ENCODE peak calls at places on chromosomes 6 and 20, in five cellular contexts. One of them, this sample, is unnamed.
A peak's percentile ranks its signal among the peaks of the same experiment; 100 is the strongest.

GRCh38 chr6:149897015-149897697 is 757 bp downstream of the RAET1E start:
- DNase-seq in upper lobe of left lung: no peak
- DNase-seq in suprapubic skin: peak; percentile 93
- DNase-seq in H1: no peak
- DNase-seq in sigmoid colon: peak; percentile 96
- DNase-seq in this sample: peak; percentile 78

GRCh38 chr20:40777653-40778052 is 88.6 kb upstream of the MAFB start:
- DNase-seq in H1: no peak
- DNase-seq in upper lobe of left lung: no peak
- DNase-seq in suprapubic skin: no peak
- DNase-seq in sigmoid colon: no peak
- DNase-seq in this sample: no peak

GRCh38 chr20:5844063-5844681 is 94.0 kb downstream of the SHLD1 start:
- DNase-seq in sigmoid colon: no peak
- DNase-seq in upper lobe of left lung: no peak
- DNase-seq in H1: no peak
- DNase-seq in suprapubic skin: no peak
- DNase-seq in this sample: no peak

GRCh38 chr6:149834513-149835481 is 29.4 kb downstream of the LRP11 start:
- DNase-seq in upper lobe of left lung: no peak
- DNase-seq in H1: peak; percentile 91
- DNase-seq in sigmoid colon: no peak
- DNase-seq in suprapubic skin: no peak
- DNase-seq in this sample: peak; percentile 61

GRCh38 chr20:16541226-16541625 is 32.0 kb downstream of the KIF16B start:
- DNase-seq in suprapubic skin: no peak
- DNase-seq in H1: no peak
- DNase-seq in upper lobe of left lung: no peak
- DNase-seq in sigmoid colon: no peak
- DNase-seq in this sample: no peak

GRCh38 chr20:47115694-47116093 is 221.1 kb downstream of the EYA2 start:
- DNase-seq in sigmoid colon: no peak
- DNase-seq in suprapubic skin: no peak
- DNase-seq in H1: no peak
- DNase-seq in upper lobe of left lung: no peak
- DNase-seq in this sample: no peak

GRCh38 chr6:97437087-97437486 is 154.1 kb upstream of the MMS22L start:
- DNase-seq in sigmoid colon: no peak
- DNase-seq in upper lobe of left lung: no peak
- DNase-seq in H1: no peak
- DNase-seq in suprapubic skin: no peak
- DNase-seq in this sample: no peak

GRCh38 chr6:53159558-53159957 is 10.9 kb upstream of the GCM1 start:
- DNase-seq in sigmoid colon: no peak
- DNase-seq in upper lobe of left lung: no peak
- DNase-seq in H1: no peak
- DNase-seq in suprapubic skin: no peak
- DNase-seq in this sample: no peak

GRCh38 chr6:111771629-111772028 is 101.6 kb downstream of the FYN start:
- DNase-seq in H1: no peak
- DNase-seq in sigmoid colon: no peak
- DNase-seq in upper lobe of left lung: no peak
- DNase-seq in suprapubic skin: no peak
- DNase-seq in this sample: no peak

GRCh38 chr20:43681991-43682410 is 15.1 kb downstream of the MYBL2 start:
- DNase-seq in upper lobe of left lung: no peak
- DNase-seq in H1: no peak
- DNase-seq in suprapubic skin: no peak
- DNase-seq in sigmoid colon: no peak
- DNase-seq in this sample: no peak
- TF ChIP-seq EP300 in upper lobe of left lung: no peak
- TF ChIP-seq EP300 in H1: no peak
- TF ChIP-seq EP300 in suprapubic skin: no peak
- TF ChIP-seq EP300 in sigmoid colon: no peak
- TF ChIP-seq EP300 in this sample: no peak

DNA sequence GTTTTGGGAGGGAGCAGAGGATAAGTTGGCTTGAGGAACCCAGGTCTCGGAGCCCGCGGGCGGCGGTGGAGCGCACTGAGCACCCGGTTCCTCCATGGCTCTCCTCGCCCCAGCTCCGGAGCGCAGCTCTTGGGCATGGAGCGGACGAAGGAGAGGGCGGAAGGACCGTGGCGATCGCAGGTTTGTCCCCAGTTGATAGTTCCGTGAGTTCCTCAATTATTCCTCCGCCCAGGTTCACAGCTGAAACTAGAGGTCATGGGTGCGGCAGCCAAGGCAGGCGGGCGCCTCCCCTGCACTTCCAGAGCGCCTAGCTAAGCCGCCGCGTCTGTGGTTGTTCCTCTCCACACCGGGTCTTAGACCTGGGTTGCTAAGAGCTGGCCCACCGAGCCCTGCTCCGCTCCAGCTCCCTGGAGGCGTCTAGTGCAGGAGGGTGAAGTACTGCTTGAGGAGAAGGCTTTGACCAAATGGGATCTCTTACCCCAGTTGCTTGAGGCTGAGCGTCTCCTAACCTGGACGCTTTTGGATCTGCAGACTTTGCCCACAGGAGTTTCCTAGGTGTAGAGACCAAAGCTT is at the start of gene HTR1B:
- DNase-seq in H1: peak; percentile 80
- DNase-seq in suprapubic skin: no peak
- DNase-seq in upper lobe of left lung: peak; percentile 81
- DNase-seq in sigmoid colon: peak; percentile 59
- DNase-seq in this sample: peak; percentile 55
- TF ChIP-seq POLR2A in H1: no peak
- TF ChIP-seq POLR2A in suprapubic skin: no peak
- TF ChIP-seq POLR2A in upper lobe of left lung: no peak
- TF ChIP-seq POLR2A in sigmoid colon: no peak
- TF ChIP-seq POLR2A in this sample: no peak

DNA sequence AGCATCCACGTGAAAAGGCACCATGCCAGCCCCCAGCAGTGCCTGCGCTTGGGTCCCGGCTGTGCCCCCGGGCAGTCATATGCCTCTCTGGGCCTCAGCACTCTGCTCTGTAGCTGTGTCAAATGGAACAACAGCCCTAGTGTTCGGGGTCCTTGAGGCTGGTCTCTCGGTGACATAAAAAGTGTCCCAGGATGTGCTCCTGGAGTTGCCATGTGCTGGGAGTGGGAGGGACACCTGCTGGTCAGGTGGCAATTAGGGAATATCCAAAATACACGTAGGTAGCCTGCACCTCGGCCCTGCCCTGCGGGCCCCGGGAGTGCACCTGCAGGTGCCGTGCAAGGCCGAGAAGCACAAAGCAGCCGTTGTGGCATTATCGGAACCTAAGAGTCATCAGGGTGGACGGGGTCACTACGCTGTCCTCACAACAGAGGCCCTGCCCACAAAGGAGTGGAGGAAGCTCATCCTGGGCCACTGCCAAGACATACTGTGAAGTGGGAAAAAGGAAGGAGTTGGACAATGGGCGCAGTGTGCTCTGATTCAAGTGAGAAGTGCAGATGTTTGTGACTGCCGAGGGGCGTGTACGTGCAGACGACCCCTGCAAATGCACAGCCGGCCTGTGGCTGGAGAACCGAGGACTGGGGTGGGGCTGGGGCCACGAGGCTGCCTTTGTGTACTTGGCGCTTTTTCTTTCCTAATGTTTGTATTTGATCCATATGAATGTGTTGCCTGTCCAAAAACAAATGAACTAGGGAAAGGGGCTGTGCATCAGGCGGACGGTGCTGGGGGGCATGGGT is 24.6 kb downstream of the SLCO4A1 start:
- DNase-seq in sigmoid colon: no peak
- DNase-seq in upper lobe of left lung: no peak
- DNase-seq in H1: no peak
- DNase-seq in suprapubic skin: no peak
- DNase-seq in this sample: peak; percentile 77
- TF ChIP-seq POLR2AphosphoS5 in sigmoid colon: peak; percentile 14
- TF ChIP-seq POLR2AphosphoS5 in upper lobe of left lung: peak; percentile 25
- TF ChIP-seq POLR2AphosphoS5 in H1: no peak
- TF ChIP-seq POLR2AphosphoS5 in suprapubic skin: no peak
- TF ChIP-seq POLR2AphosphoS5 in this sample: peak; percentile 44

GRCh38 chr20:18566892-18567738 is at the start of gene SMIM26:
- DNase-seq in H1: peak; percentile 88
- DNase-seq in suprapubic skin: peak; percentile 94
- DNase-seq in upper lobe of left lung: peak; percentile 97
- DNase-seq in sigmoid colon: peak; percentile 97
- DNase-seq in this sample: peak; percentile 94
- TF ChIP-seq EP300 in H1: no peak
- TF ChIP-seq EP300 in suprapubic skin: no peak
- TF ChIP-seq EP300 in upper lobe of left lung: no peak
- TF ChIP-seq EP300 in sigmoid colon: no peak
- TF ChIP-seq EP300 in this sample: no peak

GRCh38 chr20:21555470-21556120 is 41.7 kb upstream of the NKX2-2 start:
- DNase-seq in upper lobe of left lung: no peak
- DNase-seq in sigmoid colon: no peak
- DNase-seq in suprapubic skin: no peak
- DNase-seq in H1: no peak
- DNase-seq in this sample: no peak
- TF ChIP-seq POLR2A in upper lobe of left lung: no peak
- TF ChIP-seq POLR2A in sigmoid colon: no peak
- TF ChIP-seq POLR2A in suprapubic skin: no peak
- TF ChIP-seq POLR2A in H1: no peak
- TF ChIP-seq POLR2A in this sample: no peak

DNA sequence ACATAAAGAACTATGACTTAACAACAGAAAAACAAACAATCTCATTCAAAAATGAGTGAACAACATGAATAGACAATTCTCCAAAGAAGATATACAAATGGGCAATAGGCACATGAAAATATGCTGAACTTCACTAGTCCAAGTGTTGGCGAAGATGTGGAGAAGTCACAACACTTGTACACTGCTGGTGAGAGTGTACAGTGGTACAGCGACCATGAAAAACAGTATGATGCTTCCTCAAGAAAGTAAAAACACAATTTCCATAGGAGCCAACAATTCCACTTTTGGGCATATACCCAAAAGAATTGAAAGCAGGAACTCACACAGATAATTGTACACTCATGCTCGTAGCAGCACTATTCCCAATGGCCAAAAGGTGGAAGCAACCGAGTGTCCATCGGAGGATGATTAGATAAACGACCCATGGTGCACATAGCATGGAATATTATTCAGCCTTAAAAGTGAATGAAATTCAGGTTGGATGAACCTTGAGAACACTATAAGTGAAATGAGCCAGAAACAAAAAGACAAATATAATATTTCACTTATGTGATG is 6.6 kb downstream of the HLA-F start:
- DNase-seq in sigmoid colon: no peak
- DNase-seq in upper lobe of left lung: no peak
- DNase-seq in suprapubic skin: no peak
- DNase-seq in H1: no peak
- DNase-seq in this sample: no peak
- TF ChIP-seq POLR2AphosphoS5 in sigmoid colon: no peak
- TF ChIP-seq POLR2AphosphoS5 in upper lobe of left lung: no peak
- TF ChIP-seq POLR2AphosphoS5 in suprapubic skin: no peak
- TF ChIP-seq POLR2AphosphoS5 in H1: no peak
- TF ChIP-seq POLR2AphosphoS5 in this sample: no peak

This sample was measured in stomach.